ENCODE peak calls at places on chromosomes 6 and 20, in ten cellular contexts. V, M, H, B, X, P, G, I, Z and K are unnamed samples.

GRCh38 chr6:41713650-41714291 is 21.6 kb downstream of the TFEB start:
- DNase-seq in V (peak; percentile 55), M (no peak), H (no peak), B (no peak), X (peak; percentile 53), P (peak; percentile 87), G (no peak), I (no peak), Z (no peak), K (no peak)

GRCh38 chr20:5996765-5997164 is 46.3 kb downstream of the MCM8 start:
- DNase-seq in V (no peak), M (no peak), H (no peak), B (no peak), X (no peak), P (no peak), G (no peak), I (peak; percentile 37), Z (no peak), K (peak; percentile 67)

GRCh38 chr6:45415315-45415714 is 37.6 kb upstream of the SUPT3H start:
- DNase-seq in V (no peak), M (no peak), H (no peak), B (no peak), X (no peak), P (no peak), G (peak; percentile 7), I (no peak), Z (no peak), K (no peak)

GRCh38 chr20:62356143-62356947 is 10.8 kb downstream of the LAMA5 start:
- DNase-seq in V (no peak), M (no peak), H (no peak), B (no peak), X (no peak), P (peak; percentile 71), G (no peak), I (no peak), Z (no peak), K (no peak)

GRCh38 chr20:63189322-63189642 is 26.6 kb downstream of the YTHDF1 start:
- DNase-seq in V (no peak), M (no peak), H (no peak), B (no peak), X (no peak), P (no peak), G (no peak), I (no peak), Z (no peak), K (no peak)

GRCh38 chr6:53426117-53426516 is 77.4 kb upstream of the ELOVL5 start:
- DNase-seq in V (no peak), M (no peak), H (no peak), B (no peak), X (no peak), P (no peak), G (no peak), I (no peak), Z (no peak), K (no peak)

GRCh38 chr20:50724851-50725721 is 6.3 kb upstream of the PARD6B start:
- DNase-seq in V (peak; percentile 75), M (peak; percentile 94), H (no peak), B (peak; percentile 96), X (peak; percentile 98), P (peak; percentile 89), G (peak; percentile 94), I (no peak), Z (no peak), K (no peak)

GRCh38 chr6:100176951-100177710 is 183.1 kb upstream of the MCHR2 start:
- DNase-seq in V (no peak), M (no peak), H (no peak), B (no peak), X (peak; percentile 2), P (no peak), G (no peak), I (no peak), Z (no peak), K (no peak)

GRCh38 chr6:53805725-53806124 is 10.9 kb downstream of the LRRC1 start:
- DNase-seq in V (peak; percentile 40), M (no peak), H (no peak), B (no peak), X (no peak), P (no peak), G (no peak), I (no peak), Z (no peak), K (no peak)

GRCh38 chr6:78513856-78514255 is 353.5 kb upstream of the IRAK1BP1 start:
- DNase-seq in V (no peak), M (no peak), H (no peak), B (no peak), X (no peak), P (no peak), G (no peak), I (no peak), Z (no peak), K (no peak)

GRCh38 chr20:2753456-2754040 is 46.9 kb downstream of the CPXM1 start:
- DNase-seq in V (no peak), M (peak; percentile 40), H (no peak), B (no peak), X (no peak), P (no peak), G (no peak), I (no peak), Z (peak; percentile 27), K (no peak)

GRCh38 chr20:36303831-36304230 is 2.3 kb upstream of the DLGAP4 start:
- DNase-seq in V (no peak), M (no peak), H (no peak), B (no peak), X (no peak), P (no peak), G (no peak), I (no peak), Z (no peak), K (no peak)

GRCh38 chr6:52534363-52534762 is 42.5 kb downstream of the TRAM2 start:
- DNase-seq in V (no peak), M (no peak), H (no peak), B (no peak), X (no peak), P (no peak), G (no peak), I (no peak), Z (no peak), K (no peak)

GRCh38 chr20:49661560-49662329 is 51.9 kb downstream of the B4GALT5 start:
- DNase-seq in V (no peak), M (peak; percentile 18), H (no peak), B (no peak), X (no peak), P (no peak), G (no peak), I (no peak), Z (no peak), K (no peak)

DNA sequence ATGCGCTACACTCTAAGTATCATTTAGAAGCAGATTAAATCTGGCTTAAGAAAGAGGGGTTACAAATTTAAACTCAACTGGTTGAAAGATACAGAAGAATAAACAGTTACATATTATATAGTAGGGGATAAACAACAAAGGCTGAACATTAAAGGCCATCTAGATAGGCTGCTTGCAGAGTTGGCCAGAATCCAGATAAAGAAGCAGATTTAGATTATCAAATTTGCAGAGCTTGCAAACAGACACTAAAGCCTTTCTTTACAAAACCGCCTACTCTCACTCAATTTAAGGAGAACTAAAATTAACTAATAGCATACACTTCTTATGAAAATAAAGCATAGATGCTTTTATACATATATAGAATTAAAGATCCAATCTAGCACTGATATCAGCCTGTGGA is 93.1 kb downstream of the SESN1 start:
- DNase-seq in V (no peak), M (no peak), H (no peak), B (no peak), X (no peak), P (no peak), G (no peak), I (no peak), Z (no peak), K (no peak)
- H3K4me1 ChIP-seq in V (peaks cover 44% of the 10 kb centered on the region), M (peaks cover 19% of the 10 kb centered on the region), H (peaks cover 12% of the 10 kb centered on the region), B (peaks cover 3% of the 10 kb centered on the region), X (no peaks in the 10 kb centered on the region), P (peaks cover 89% of the 10 kb centered on the region), G (peaks cover 39% of the 10 kb centered on the region), I (peaks cover 9% of the 10 kb centered on the region), Z (peaks cover 37% of the 10 kb centered on the region), K (peaks cover 31% of the 10 kb centered on the region)

GRCh38 chr6:150857062-150857905 is 8.2 kb upstream of the MTHFD1L start:
- DNase-seq in V (peak; percentile 33), M (peak; percentile 76), H (no peak), B (peak; percentile 100), X (peak; percentile 99), P (no peak), G (peak; percentile 69), I (no peak), Z (no peak), K (no peak)
- H3K4me3 ChIP-seq in V (no peak overlapping the region), M (peak overlapping the region; percentile 2), H (no peak overlapping the region), B (no peak overlapping the region), X (no peak overlapping the region), P (no peak overlapping the region), G (no peak overlapping the region), I (no peak overlapping the region), Z (no peak overlapping the region), K (no peak overlapping the region)

GRCh38 chr6:79613912-79614311 is 17.2 kb upstream of the SH3BGRL2 start:
- DNase-seq in V (no peak), M (no peak), H (no peak), B (no peak), X (no peak), P (no peak), G (no peak), I (no peak), Z (no peak), K (no peak)
- H3K4me1 ChIP-seq in V (peaks cover 22% of the 10 kb centered on the region), M (no peaks in the 10 kb centered on the region), H (no peaks in the 10 kb centered on the region), B (no peaks in the 10 kb centered on the region), X (no peaks in the 10 kb centered on the region), P (no peaks in the 10 kb centered on the region), G (peaks cover 41% of the 10 kb centered on the region), I (no peaks in the 10 kb centered on the region), Z (no peaks in the 10 kb centered on the region), K (no peaks in the 10 kb centered on the region)

GRCh38 chr20:17663486-17663885 is 18.6 kb downstream of the RRBP1 start:
- DNase-seq in V (no peak), M (peak; percentile 49), H (no peak), B (peak; percentile 42), X (peak; percentile 59), P (no peak), G (no peak), I (no peak), Z (no peak), K (no peak)
- H3K4me3 ChIP-seq in V (no peak overlapping the region), M (no peak overlapping the region), H (no peak overlapping the region), B (no peak overlapping the region), X (no peak overlapping the region), P (no peak overlapping the region), G (no peak overlapping the region), I (no peak overlapping the region), Z (no peak overlapping the region), K (no peak overlapping the region)

GRCh38 chr6:104617541-104618072 is 242.1 kb downstream of the HACE1 start:
- DNase-seq in V (no peak), M (no peak), H (no peak), B (no peak), X (no peak), P (no peak), G (no peak), I (no peak), Z (no peak), K (no peak)
- H3K4me1 ChIP-seq in V (no peaks in the 10 kb centered on the region), M (no peaks in the 10 kb centered on the region), H (no peaks in the 10 kb centered on the region), B (no peaks in the 10 kb centered on the region), X (no peaks in the 10 kb centered on the region), P (no peaks in the 10 kb centered on the region), G (peaks cover 8% of the 10 kb centered on the region), I (no peaks in the 10 kb centered on the region), Z (no peaks in the 10 kb centered on the region), K (no peaks in the 10 kb centered on the region)